ENCODE peak calls at places on chromosome 2, in seven cellular contexts. F is stomach, Z is upper lobe of left lung, N is K562, A is suprapubic skin, U is sigmoid colon, G is GM12878. K is an unnamed sample.

GRCh38 chr2:134361648-134362047 is 107.8 kb downstream of the MGAT5 start:
- DNase-seq in A (no peak), N (no peak), Z (no peak), F (no peak), U (no peak), G (no peak), K (no peak)

GRCh38 chr2:173654146-173654895 is 299.6 kb downstream of the CDCA7 start:
- DNase-seq in A (no peak), U (no peak), Z (no peak), F (no peak), N (no peak), G (no peak), K (no peak)

GRCh38 chr2:88686320-88686719 is 5.2 kb upstream of the RPIA start:
- DNase-seq in N (no peak), U (no peak), G (no peak), Z (no peak), F (peak; percentile 43), A (no peak), K (no peak)

GRCh38 chr2:197198890-197199289 is 111.7 kb downstream of the ANKRD44 start:
- DNase-seq in G (peak; percentile 98), U (no peak), N (peak; percentile 11), Z (peak; percentile 81), F (peak; percentile 68), A (peak; percentile 69), K (no peak)

GRCh38 chr2:136235451-136236418 is 117.8 kb upstream of the CXCR4 start:
- DNase-seq in Z (no peak), U (no peak), A (no peak), N (no peak), F (no peak), G (no peak), K (no peak)

GRCh38 chr2:24124003-24124585 is 825 bp downstream of the FAM228B start:
- DNase-seq in A (no peak), U (no peak), N (no peak), G (no peak), F (no peak), Z (no peak), K (no peak)

GRCh38 chr2:220034356-220035121 is 407.1 kb downstream of the SLC4A3 start:
- DNase-seq in N (no peak), Z (no peak), U (no peak), A (no peak), G (no peak), F (no peak), K (no peak)

GRCh38 chr2:216657963-216658362 is 24.7 kb downstream of the IGFBP2 start:
- DNase-seq in Z (no peak), F (no peak), G (no peak), A (no peak), U (no peak), N (no peak), K (no peak)

GRCh38 chr2:91477731-91478672 is 2786.5 kb downstream of the RPIA start:
- DNase-seq in A (peak; percentile 62), G (no peak), U (peak; percentile 64), Z (peak; percentile 91), N (peak; percentile 16), F (peak; percentile 43), K (peak; percentile 92)

GRCh38 chr2:233865838-233866237 is 2.3 kb downstream of the MSL3B start:
- DNase-seq in F (no peak), G (no peak), N (no peak), U (no peak), Z (no peak), A (no peak), K (no peak)

GRCh38 chr2:235135990-235136561 is 184.3 kb downstream of the SH3BP4 start:
- DNase-seq in N (peak; percentile 65), U (peak; percentile 90), Z (no peak), F (peak; percentile 84), G (no peak), A (peak; percentile 84), K (no peak)

GRCh38 chr2:234446404-234447076 is 50.3 kb downstream of the ARL4C start:
- DNase-seq in Z (peak; percentile 50), N (no peak), F (peak; percentile 60), A (peak; percentile 77), G (peak; percentile 66), U (peak; percentile 83), K (peak; percentile 93)

GRCh38 chr2:129468879-129469278 is 510.6 kb upstream of the RAB6C start:
- DNase-seq in G (no peak), Z (no peak), N (no peak), A (no peak), F (no peak), U (no peak), K (no peak)

GRCh38 chr2:8086796-8087479 is 594.9 kb upstream of the ID2 start:
- DNase-seq in G (no peak), F (no peak), U (no peak), Z (no peak), N (no peak), A (no peak), K (peak; percentile 34)

GRCh38 chr2:151827564-151828142 is 568 bp downstream of the ARL5A start:
- DNase-seq in G (no peak), U (peak; percentile 84), Z (no peak), A (peak; percentile 82), F (no peak), N (peak; percentile 57), K (no peak)

GRCh38 chr2:100953406-100954043 is 48.6 kb upstream of the RPL31 start:
- DNase-seq in F (no peak), G (no peak), U (no peak), Z (no peak), A (no peak), N (no peak), K (no peak)

GRCh38 chr2:12577086-12577485 is 139.7 kb upstream of the TRIB2 start:
- DNase-seq in A (no peak), F (no peak), N (no peak), G (no peak), U (no peak), Z (no peak), K (no peak)

GRCh38 chr2:172404824-172405223 is 22.6 kb upstream of the ITGA6 start:
- DNase-seq in G (no peak), A (no peak), Z (no peak), N (no peak), F (no peak), U (no peak), K (no peak)

GRCh38 chr2:80420530-80421208 is 116.1 kb upstream of the LRRTM1 start:
- DNase-seq in U (no peak), A (no peak), N (no peak), F (no peak), Z (no peak), G (no peak), K (no peak)

GRCh38 chr2:165109915-165110314 is 93.9 kb downstream of the SCN3A start:
- DNase-seq in U (no peak), G (no peak), F (no peak), A (no peak), Z (no peak), N (no peak), K (no peak)

GRCh38 chr2:154697422-154698237 is 865 bp upstream of the KCNJ3 start:
- DNase-seq in N (no peak), G (no peak), U (no peak), F (peak; percentile 48), A (peak; percentile 55), Z (peak; percentile 78), K (no peak)

GRCh38 chr2:68734176-68734575 is 435 bp upstream of the ARHGAP25 start:
- DNase-seq in G (no peak), N (no peak), F (no peak), Z (no peak), U (no peak), A (no peak), K (peak; percentile 24)

GRCh38 chr2:68732533-68732932 is 2.1 kb upstream of the ARHGAP25 start:
- DNase-seq in Z (no peak), N (no peak), F (no peak), G (no peak), A (no peak), U (no peak), K (no peak)

GRCh38 chr2:68733365-68733764 is 1.2 kb upstream of the ARHGAP25 start:
- DNase-seq in Z (no peak), G (no peak), A (no peak), N (no peak), U (no peak), F (no peak), K (no peak)

GRCh38 chr2:68736086-68736485 is 1.5 kb downstream of the ARHGAP25 start:
- DNase-seq in U (no peak), F (no peak), A (no peak), N (no peak), Z (no peak), G (no peak), K (no peak)

GRCh38 chr2:68734688-68735525 is at the start of gene ARHGAP25:
- DNase-seq in Z (no peak), U (no peak), F (no peak), G (peak; percentile 69), N (no peak), A (no peak), K (peak; percentile 90)
- TF ChIP-seq POLR2A in Z (no peak), U (no peak), F (no peak), G (no peak), N (no peak), A (no peak), K (no peak)

GRCh38 chr2:105765415-105766299 is 20.9 kb downstream of the NCK2 start:
- DNase-seq in N (no peak), Z (no peak), U (no peak), G (no peak), F (no peak), A (no peak), K (no peak)
- TF ChIP-seq POLR2AphosphoS5 in N (no peak), Z (no peak), U (no peak), G (no peak), F (no peak), A (no peak), K (no peak)

DNA sequence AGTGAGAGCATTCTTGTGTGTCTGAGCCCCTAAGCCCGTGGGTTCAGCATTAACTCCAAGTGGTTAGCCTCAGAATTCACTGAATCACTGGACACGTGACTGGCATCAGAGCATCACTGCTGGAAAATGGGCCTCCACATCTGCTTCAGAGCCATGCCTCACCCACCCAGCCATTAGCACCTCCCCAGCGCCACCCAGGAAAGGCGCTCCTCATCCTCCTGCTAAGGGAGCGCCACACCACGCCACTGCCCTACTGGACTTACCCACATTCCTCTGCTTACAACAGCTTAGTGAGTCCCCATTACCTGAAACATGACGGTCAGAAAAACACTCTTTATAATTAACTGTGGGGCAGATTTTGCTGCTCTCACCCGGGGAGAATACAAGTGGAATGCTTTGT is 442.6 kb upstream of the MYT1L start:
- DNase-seq in F (no peak), A (no peak), N (no peak), U (no peak), Z (no peak), G (no peak), K (no peak)
- TF ChIP-seq EP300 in F (no peak), A (no peak), N (no peak), U (no peak), Z (no peak), G (no peak), K (no peak)

DNA sequence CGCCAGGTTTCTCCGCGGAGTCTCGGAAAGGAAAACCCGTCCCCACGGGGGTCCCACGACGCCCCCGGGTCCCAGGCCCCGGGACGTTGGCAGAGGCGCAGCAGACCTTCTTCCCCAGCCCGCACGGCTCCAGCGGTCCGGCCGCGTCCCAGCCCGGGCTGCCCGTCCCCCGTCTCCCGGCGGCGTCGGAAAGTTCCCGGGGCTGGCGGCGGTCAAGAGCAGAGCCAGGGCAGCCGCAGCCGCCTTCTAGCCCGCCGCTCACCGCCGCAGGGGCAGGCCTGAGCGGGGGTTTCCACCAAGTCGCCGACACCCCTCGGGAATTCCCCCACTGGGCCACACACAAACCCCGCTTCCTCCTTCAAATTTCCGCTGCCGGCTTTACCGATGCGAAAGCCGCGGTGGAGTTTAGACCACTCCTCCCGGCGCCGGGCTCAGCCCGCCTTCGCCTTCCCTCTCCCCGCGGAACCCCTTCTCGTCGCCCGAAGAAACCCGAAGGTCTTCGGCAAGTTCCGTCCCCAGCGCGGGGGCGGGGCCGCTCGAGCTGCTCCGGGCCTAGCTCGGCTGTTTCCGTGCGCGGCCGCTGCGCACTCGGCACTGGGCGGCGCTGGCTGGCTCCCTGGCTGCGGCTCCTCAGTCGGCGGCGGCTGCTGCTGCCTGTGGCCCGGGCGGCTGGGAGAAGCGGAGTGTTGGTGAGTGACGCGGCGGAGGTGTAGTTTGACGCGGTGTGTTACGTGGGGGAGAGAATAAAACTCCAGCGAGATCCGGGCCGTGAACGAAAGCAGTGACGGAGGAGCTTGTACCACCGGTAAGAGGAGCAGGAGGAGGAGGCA is at the start of gene CREB1:
- DNase-seq in F (peak; percentile 99), G (peak; percentile 93), A (peak; percentile 99), Z (peak; percentile 100), N (peak; percentile 95), U (peak; percentile 99), K (peak; percentile 99)
- TF ChIP-seq POLR2A in F (peak; percentile 95), G (peak; percentile 94), A (peak; percentile 97), Z (peak; percentile 69), N (peak; percentile 92), U (peak; percentile 23), K (peak; percentile 31)